ENCODE peak calls at places on chromosomes 11 and 22, in four cellular contexts. A is SJCRH30, Q is mucosa of descending colon, X is adrenal gland. H is an unnamed sample.
A peak's percentile ranks its signal among the peaks of the same experiment; 100 is the strongest.

GRCh38 chr11:72631806-72632731 is 42.2 kb downstream of the PDE2A start:
- DNase-seq in X (peak; percentile 80), Q (no peak), A (peak; percentile 12), H (no peak)

GRCh38 chr22:19041403-19042074 is 80.7 kb downstream of the DGCR2 start:
- DNase-seq in Q (peak; percentile 9), A (no peak), X (no peak), H (no peak)

GRCh38 chr22:44691796-44692661 is 10.0 kb upstream of the PRR5 start:
- DNase-seq in X (no peak), A (no peak), Q (peak; percentile 48), H (no peak)

GRCh38 chr11:9717719-9718118 is 53.8 kb downstream of the SWAP70 start:
- DNase-seq in A (no peak), Q (no peak), X (no peak), H (no peak)

GRCh38 chr11:94708642-94709041 is 59.5 kb upstream of the AMOTL1 start:
- DNase-seq in X (no peak), A (no peak), Q (no peak), H (no peak)

GRCh38 chr22:31291716-31292644 is at the start of gene PIK3IP1:
- DNase-seq in A (peak; percentile 73), X (peak; percentile 97), Q (peak; percentile 91), H (peak; percentile 90)

GRCh38 chr11:7204778-7205177 is 46.9 kb upstream of the SYT9 start:
- DNase-seq in A (no peak), Q (no peak), X (no peak), H (no peak)

GRCh38 chr11:17734986-17735822 is 623 bp downstream of the KCNC1 start:
- DNase-seq in A (peak; percentile 84), X (peak; percentile 74), Q (peak; percentile 71), H (peak; percentile 66)

GRCh38 chr11:104073950-104074349 is 37.5 kb downstream of the DDI1 start:
- DNase-seq in A (peak; percentile 2), Q (no peak), X (peak; percentile 53), H (no peak)

GRCh38 chr22:17570851-17571631 is 7.7 kb downstream of the SLC25A18 start:
- DNase-seq in A (peak; percentile 43), X (peak; percentile 86), Q (peak; percentile 46), H (peak; percentile 89)

GRCh38 chr11:92607969-92608711 is 361.3 kb upstream of the MTNR1B start:
- DNase-seq in A (no peak), Q (no peak), X (no peak), H (no peak)

GRCh38 chr11:17544181-17544622 is at the start of gene USH1C:
- DNase-seq in Q (peak; percentile 92), A (no peak), X (no peak), H (no peak)

GRCh38 chr11:16049611-16050010 is 306.7 kb downstream of the SOX6 start:
- DNase-seq in Q (no peak), X (no peak), A (no peak), H (no peak)

GRCh38 chr11:8649361-8649760 is 33.1 kb downstream of the TRIM66 start:
- DNase-seq in X (no peak), A (no peak), Q (no peak), H (no peak)

GRCh38 chr11:128757235-128757711 is 63.4 kb downstream of the FLI1 start:
- DNase-seq in Q (no peak), A (no peak), X (peak; percentile 69), H (no peak)

GRCh38 chr22:41762980-41763779 is 37.3 kb upstream of the CCDC134 start:
- DNase-seq in A (no peak), X (no peak), Q (peak; percentile 34), H (no peak)

GRCh38 chr11:110761131-110761530 is 48.9 kb upstream of the ARHGAP20 start:
- DNase-seq in X (no peak), Q (no peak), A (no peak), H (no peak)

GRCh38 chr11:44509291-44509690 is 56.2 kb upstream of the CD82 start:
- DNase-seq in A (peak; percentile 84), Q (no peak), X (no peak), H (no peak)

GRCh38 chr11:79198203-79198897 is 242.5 kb downstream of the TENM4 start:
- DNase-seq in Q (no peak), A (no peak), X (no peak), H (no peak)

GRCh38 chr11:115612331-115612730 is 108.1 kb upstream of the CADM1 start:
- DNase-seq in A (no peak), Q (no peak), X (peak; percentile 4), H (no peak)

GRCh38 chr11:44621140-44621681 is 55.7 kb downstream of the CD82 start:
- DNase-seq in A (peak; percentile 76), Q (peak; percentile 87), X (peak; percentile 90), H (peak; percentile 84)

GRCh38 chr11:44726278-44727113 is at the start of gene TSPAN18:
- DNase-seq in X (no peak), Q (peak; percentile 37), A (peak; percentile 40), H (no peak)

GRCh38 chr11:63870351-63871197 is 31.7 kb downstream of the MARK2 start:
- DNase-seq in X (no peak), Q (peak; percentile 39), A (peak; percentile 61), H (no peak)

GRCh38 chr11:120219157-120219934 is 8.5 kb downstream of the OAF start:
- DNase-seq in Q (peak; percentile 33), X (peak; percentile 81), A (no peak), H (peak; percentile 43)

GRCh38 chr22:34111210-34111824 is 191.0 kb upstream of the LARGE1 start:
- DNase-seq in X (peak; percentile 64), Q (no peak), A (peak; percentile 19), H (peak; percentile 45)

GRCh38 chr11:94450061-94450460 is 43.6 kb downstream of the MRE11 start:
- DNase-seq in Q (no peak), X (no peak), A (no peak), H (no peak)

GRCh38 chr11:47000033-47000432 is 63.5 kb downstream of the CSTPP1 start:
- DNase-seq in A (no peak), Q (no peak), X (no peak), H (no peak)

GRCh38 chr22:29907753-29908515 is 25.0 kb downstream of the MTMR3 start:
- DNase-seq in A (peak; percentile 70), Q (peak; percentile 83), X (peak; percentile 94), H (peak; percentile 61)

GRCh38 chr22:23103199-23103954 is 33.1 kb downstream of the GNAZ start:
- DNase-seq in Q (no peak), X (no peak), A (no peak), H (no peak)

GRCh38 chr22:49026476-49027121 is 801.1 kb downstream of the BRD1 start:
- DNase-seq in A (no peak), Q (no peak), X (no peak), H (no peak)

GRCh38 chr11:67060111-67060522 is 3.5 kb downstream of the RHOD start:
- DNase-seq in Q (no peak), X (no peak), A (no peak), H (no peak)

GRCh38 chr11:95483339-95483738 is 252.3 kb upstream of the SESN3 start:
- DNase-seq in A (no peak), Q (no peak), X (no peak), H (no peak)

GRCh38 chr11:109970516-109971183 is 122.5 kb upstream of the ZC3H12C start:
- DNase-seq in A (no peak), Q (no peak), X (no peak), H (no peak)

GRCh38 chr11:90845126-90845525 is 622.3 kb upstream of the CHORDC1 start:
- DNase-seq in Q (no peak), X (no peak), A (no peak), H (no peak)

GRCh38 chr22:49006207-49007012 is 821.3 kb downstream of the BRD1 start:
- DNase-seq in Q (no peak), A (no peak), X (peak; percentile 25), H (no peak)

GRCh38 chr22:38861170-38861874 is 10.7 kb downstream of the CBX6 start:
- DNase-seq in Q (no peak), A (no peak), X (peak; percentile 65), H (peak; percentile 35)

GRCh38 chr22:38490915-38491314 is 15.2 kb downstream of the DDX17 start:
- DNase-seq in X (peak; percentile 79), Q (peak; percentile 53), A (no peak), H (peak; percentile 90)

DNA sequence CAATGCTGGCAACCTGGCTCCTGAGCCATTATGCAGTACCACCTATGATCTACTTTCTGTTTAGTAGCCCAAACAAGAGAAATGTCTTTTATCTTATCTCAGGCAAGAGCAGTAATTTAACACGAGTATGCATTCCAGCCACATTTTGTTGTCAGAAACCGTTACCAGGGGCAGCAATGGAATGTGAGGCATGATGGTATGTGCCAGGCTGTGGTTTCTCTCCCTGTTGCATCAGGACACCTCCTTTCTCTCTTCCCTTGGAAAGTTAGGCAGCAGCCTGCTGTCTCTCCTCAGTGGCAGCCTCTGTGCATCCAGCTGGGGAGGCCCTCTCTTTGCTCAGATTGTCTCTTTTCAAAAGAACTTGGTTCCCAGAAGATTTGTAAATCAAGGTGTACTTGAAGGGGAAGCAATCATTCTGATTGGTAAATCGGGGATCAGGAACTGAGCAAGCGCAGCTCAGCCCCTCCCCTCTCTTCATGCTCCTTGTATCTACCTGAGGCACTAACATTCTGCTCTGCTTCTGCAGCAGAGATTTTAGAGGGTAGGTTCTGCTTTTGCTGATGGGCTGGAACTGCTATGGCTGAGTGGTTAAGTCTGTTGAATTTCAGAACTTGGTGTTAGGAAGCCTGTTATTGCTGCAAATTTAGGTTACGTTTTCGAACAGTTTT is 229.2 kb downstream of the ADAMTS15 start:
- DNase-seq in Q (no peak), X (no peak), A (peak; percentile 63), H (no peak)
- H3K4me1 ChIP-seq in Q (no peaks in the 10 kb centered on the region), X (no peaks in the 10 kb centered on the region), A (peaks cover 47% of the 10 kb centered on the region), H (no peaks in the 10 kb centered on the region)

GRCh38 chr22:22025320-22026156 is 43.0 kb upstream of the TOP3B start:
- DNase-seq in X (no peak), A (no peak), Q (no peak), H (no peak)
- H3K4me1 ChIP-seq in X (no peaks in the 10 kb centered on the region), A (no peaks in the 10 kb centered on the region), Q (no peaks in the 10 kb centered on the region), H (no peaks in the 10 kb centered on the region)

GRCh38 chr11:131750692-131751091 is 380.3 kb downstream of the NTM start:
- DNase-seq in X (no peak), Q (no peak), A (no peak), H (no peak)
- H3K4me1 ChIP-seq in X (no peaks in the 10 kb centered on the region), Q (no peaks in the 10 kb centered on the region), A (no peaks in the 10 kb centered on the region), H (no peaks in the 10 kb centered on the region)

DNA sequence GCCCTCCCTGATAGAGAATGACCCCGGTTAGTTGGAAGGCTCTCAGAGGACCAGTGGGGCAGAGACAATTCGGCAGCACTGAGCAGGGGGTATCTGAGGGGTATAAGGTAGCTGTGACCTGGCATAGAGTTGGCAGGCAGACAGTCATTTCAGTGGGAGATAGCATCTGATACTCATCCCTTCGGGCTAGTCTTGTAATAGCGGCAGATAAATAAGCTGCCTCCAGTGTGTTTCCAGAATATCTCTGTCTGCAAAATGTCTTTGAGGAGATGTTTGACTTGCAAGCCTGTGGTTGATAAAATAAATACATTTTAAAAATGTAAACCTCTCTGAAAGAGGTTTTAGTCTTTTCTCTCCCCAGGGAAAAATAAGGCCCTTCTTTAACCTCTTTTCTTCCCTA is 54.2 kb downstream of the TEAD1 start:
- DNase-seq in X (no peak), Q (no peak), A (no peak), H (no peak)
- H3K4me1 ChIP-seq in X (peaks cover 9% of the 10 kb centered on the region), Q (peaks cover 27% of the 10 kb centered on the region), A (peaks cover 2% of the 10 kb centered on the region), H (peaks cover 15% of the 10 kb centered on the region)